ENCODE peak calls at places on chromosomes 5 and 9, in eight cellular contexts. J, G, U, I, P, O, V and K are unnamed samples.

GRCh38 chr9:18999173-18999785 is 33.7 kb downstream of the SAXO1 start:
- DNase-seq in G (no peak), V (no peak), J (no peak), U (no peak), I (no peak), P (no peak), O (no peak), K (no peak)

GRCh38 chr9:137076636-137077009 is 694 bp upstream of the UAP1L1 start:
- DNase-seq in G (no peak), U (no peak), O (no peak), J (no peak), V (no peak), P (no peak), I (no peak), K (no peak)

GRCh38 chr9:112872019-112872418 is 18.7 kb downstream of the SLC46A2 start:
- DNase-seq in P (no peak), J (no peak), U (no peak), O (no peak), G (no peak), I (no peak), V (no peak), K (no peak)

GRCh38 chr5:130290219-130290618 is 386.0 kb downstream of the CHSY3 start:
- DNase-seq in I (no peak), G (no peak), U (no peak), V (no peak), P (peak), O (no peak), J (no peak), K (no peak)

GRCh38 chr9:136339173-136339957 is 12.0 kb downstream of the GPSM1 start:
- DNase-seq in U (peak), J (peak), P (peak), I (no peak), V (no peak), G (no peak), O (no peak), K (peak)

GRCh38 chr5:139738777-139739611 is 56.6 kb upstream of the PSD2 start:
- DNase-seq in V (no peak), U (no peak), O (no peak), G (no peak), J (no peak), P (no peak), I (no peak), K (no peak)

GRCh38 chr5:95440825-95441224 is 49.7 kb downstream of the FAM81B start:
- DNase-seq in P (no peak), O (no peak), I (no peak), U (no peak), V (no peak), G (no peak), J (no peak), K (peak)

GRCh38 chr9:128409998-128410397 is 10.7 kb upstream of the CERCAM start:
- DNase-seq in G (no peak), V (no peak), I (no peak), O (no peak), J (no peak), U (peak), P (peak), K (peak)

GRCh38 chr5:122942164-122942914 is 94.2 kb downstream of the PPIC start:
- DNase-seq in O (no peak), G (no peak), U (peak), P (peak), J (no peak), I (no peak), V (peak), K (peak)